ENCODE peak calls at places on chromosomes 4 and X, in six cellular contexts. Q is coronary artery, F is AG04450, T is tibial artery, A is Peyer's patch, K is HL-60. E is an unnamed sample.

GRCh38 chrX:149495573-149496071 is 9.5 kb downstream of the IDS start:
- DNase-seq in Q (peak), T (no peak), F (no peak), A (no peak), K (no peak), E (peak)

GRCh38 chr4:37546586-37546985 is 139.6 kb downstream of the RELL1 start:
- DNase-seq in Q (no peak), T (no peak), K (no peak), F (no peak), A (no peak), E (no peak)

GRCh38 chr4:10737335-10737734 is 52.8 kb upstream of the CLNK start:
- DNase-seq in A (no peak), Q (no peak), K (no peak), T (no peak), F (no peak), E (peak)

GRCh38 chrX:140713174-140713539 is 3.6 kb downstream of the LINC00632 start:
- DNase-seq in K (no peak), F (no peak), A (no peak), T (no peak), Q (no peak), E (no peak)

GRCh38 chr4:136395212-136395722 is 1137.0 kb downstream of the PCDH18 start:
- DNase-seq in T (no peak), F (no peak), Q (no peak), A (no peak), K (no peak), E (no peak)

GRCh38 chr4:137640838-137641158 is 108.5 kb upstream of the PCDH18 start:
- DNase-seq in T (no peak), Q (no peak), F (no peak), A (no peak), K (no peak), E (no peak)

GRCh38 chr4:64417974-64418373 is 8.7 kb upstream of the TECRL start:
- DNase-seq in F (no peak), T (no peak), Q (no peak), A (no peak), K (no peak), E (no peak)

GRCh38 chr4:103885152-103885551 is 165.4 kb upstream of the TACR3 start:
- DNase-seq in T (no peak), Q (no peak), K (no peak), A (no peak), F (no peak), E (no peak)

GRCh38 chrX:13892856-13893255 is 76.0 kb upstream of the GPM6B start:
- DNase-seq in K (no peak), F (no peak), Q (no peak), T (no peak), A (no peak), E (no peak)
- H3K27ac ChIP-seq in K (no peak), F (no peak), Q (no peak), T (no peak), A (no peak), E (no peak)

GRCh38 chrX:107674480-107675364 is 46.4 kb downstream of the PRPS1 start:
- DNase-seq in A (peak), F (no peak), K (peak), T (peak), Q (peak), E (peak)
- TF ChIP-seq CTCF in A (no peak), F (no peak), K (no peak), T (no peak), Q (no peak), E (no peak)

GRCh38 chrX:48488034-48488433 is 12.0 kb downstream of the FTSJ1 start:
- DNase-seq in Q (no peak), A (no peak), F (no peak), K (no peak), T (no peak), E (no peak)
- H3K27ac ChIP-seq in Q (no peak), A (no peak), F (peak), K (no peak), T (no peak), E (peak)

GRCh38 chrX:47722260-47722659 is 63.3 kb upstream of the UXT start:
- DNase-seq in K (no peak), F (no peak), Q (no peak), T (no peak), A (no peak), E (no peak)

GRCh38 chrX:47723083-47723482 is 64.1 kb upstream of the UXT start:
- DNase-seq in Q (no peak), K (no peak), A (no peak), F (no peak), T (no peak), E (no peak)

GRCh38 chrX:47723689-47724088 is 64.7 kb upstream of the UXT start:
- DNase-seq in K (no peak), Q (no peak), A (no peak), F (no peak), T (no peak), E (no peak)
- TF ChIP-seq CTCF in K (no peak), Q (no peak), A (no peak), F (no peak), T (no peak), E (no peak)

DNA sequence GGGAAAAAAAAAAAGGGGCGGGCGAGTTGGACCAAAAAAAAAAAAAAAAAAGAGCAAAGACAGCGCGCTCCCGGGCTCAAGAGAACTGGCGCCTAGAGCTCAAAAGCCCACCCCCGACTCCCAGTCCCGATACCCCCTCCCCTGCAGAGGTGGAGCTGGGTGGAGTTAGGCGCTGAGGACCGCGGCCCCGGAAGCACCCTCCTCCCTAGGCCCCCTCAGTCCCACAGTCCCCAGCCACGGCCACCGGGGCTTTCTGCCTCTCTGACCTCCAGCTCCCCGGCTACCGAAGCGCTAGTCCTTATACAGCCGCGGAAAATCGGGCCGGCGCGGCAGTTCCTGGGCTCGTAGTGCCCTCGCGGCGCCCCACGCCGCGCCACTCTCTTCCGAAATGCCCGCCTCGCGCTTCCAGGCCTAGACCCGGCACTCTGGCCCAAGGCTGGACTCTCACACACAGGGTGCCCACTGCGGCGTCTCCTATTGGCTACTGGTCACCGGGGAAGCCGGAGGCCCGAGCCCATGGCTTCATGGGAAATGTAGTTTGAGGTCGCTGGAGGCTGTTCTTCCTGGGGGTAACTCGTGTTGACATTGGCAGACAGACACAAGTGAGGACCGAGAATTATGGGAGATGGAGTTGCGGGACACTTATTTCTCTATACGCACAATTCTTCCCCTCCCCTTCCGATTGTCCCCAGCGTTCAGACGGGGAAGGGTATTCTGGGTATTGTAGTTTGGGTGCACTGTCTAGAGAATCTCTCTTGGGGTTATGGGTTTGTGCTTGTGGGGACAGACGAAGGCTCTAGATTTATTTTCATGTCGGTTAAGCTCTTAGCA is at the start of gene ENOX2:
- DNase-seq in K (peak), F (peak), A (peak), T (peak), Q (peak), E (peak)
- H3K27ac ChIP-seq in K (peak), F (peak), A (peak), T (peak), Q (peak), E (peak)

DNA sequence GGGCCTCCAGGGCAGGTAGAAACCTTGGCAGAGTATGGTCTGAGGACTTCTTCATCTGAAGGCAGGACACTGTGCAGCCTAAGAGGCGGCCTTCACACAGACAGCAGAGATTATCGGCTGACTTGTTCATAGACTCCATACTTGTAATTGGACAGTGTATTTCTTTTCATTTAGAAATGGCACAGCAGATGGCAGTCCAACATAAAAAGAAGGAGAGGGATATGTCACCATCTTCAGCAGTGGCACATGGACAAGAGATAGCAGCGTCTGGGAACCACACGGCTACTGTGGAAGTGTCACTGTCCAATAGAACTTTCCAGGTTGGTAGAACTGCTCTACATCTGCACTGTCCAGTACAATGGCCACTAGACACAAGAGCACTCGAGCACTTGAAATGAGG is 21.7 kb upstream of the GEMIN8 start:
- DNase-seq in Q (no peak), A (no peak), K (no peak), T (no peak), F (no peak), E (no peak)
- TF ChIP-seq CTCF in Q (no peak), A (no peak), K (no peak), T (no peak), F (no peak), E (no peak)

DNA sequence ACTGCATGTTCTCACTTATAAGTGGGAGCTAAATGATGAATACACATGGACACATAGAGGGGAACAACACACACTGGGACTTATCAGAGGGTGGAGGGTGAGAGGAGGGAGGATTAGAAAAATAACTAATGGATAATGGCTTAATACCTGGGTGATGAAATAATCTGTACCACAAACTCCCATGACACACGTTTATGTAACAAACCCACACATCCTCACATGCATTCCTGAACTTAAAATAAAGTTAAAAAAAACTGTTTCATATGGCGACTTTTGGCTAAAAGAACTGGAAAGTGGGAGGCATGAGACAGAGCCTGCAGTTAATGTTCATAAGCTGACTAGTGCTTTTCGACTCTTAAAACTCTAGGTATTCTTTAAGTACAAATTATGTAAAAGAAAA is 98.9 kb upstream of the NPFFR2 start:
- DNase-seq in K (no peak), F (no peak), A (no peak), T (no peak), Q (no peak), E (no peak)
- H3K27ac ChIP-seq in K (no peak), F (no peak), A (no peak), T (no peak), Q (no peak), E (no peak)

GRCh38 chr4:134777626-134778025 is 576.0 kb upstream of the PABPC4L start:
- DNase-seq in F (no peak), T (no peak), Q (no peak), A (no peak), K (no peak), E (no peak)
- TF ChIP-seq CTCF in F (no peak), T (no peak), Q (no peak), A (no peak), K (no peak), E (no peak)

GRCh38 chr4:677431-678293 is 3.3 kb downstream of the MYL5 start:
- DNase-seq in T (no peak), K (no peak), F (no peak), A (no peak), Q (no peak), E (no peak)

GRCh38 chr4:676871-677235 is 2.5 kb downstream of the MYL5 start:
- DNase-seq in F (no peak), T (peak), Q (no peak), A (no peak), K (no peak), E (no peak)

GRCh38 chr4:674172-675035 is at the start of the genes ATP5ME and MYL5:
- DNase-seq in T (peak), K (peak), A (peak), F (peak), Q (peak), E (peak)

GRCh38 chr4:675036-675804 is 878 bp downstream of the MYL5 start:
- DNase-seq in T (no peak), Q (no peak), A (no peak), F (no peak), K (peak), E (no peak)

GRCh38 chr4:675980-676870 is 1.9 kb downstream of the MYL5 start:
- DNase-seq in T (no peak), K (no peak), A (no peak), Q (no peak), F (no peak), E (no peak)
- H3K27ac ChIP-seq in T (no peak), K (no peak), A (no peak), Q (no peak), F (no peak), E (no peak)

E was measured in brain microvascular endothelial cell.